ENCODE peak calls at places on chromosomes 3 and 15, in four cellular contexts. One of them, this sample, is unnamed.

GRCh38 chr3:64188810-64189560 is 36.3 kb downstream of the PRICKLE2 start:
- DNase-seq in activated T-cell treated with anti-CD3 and anti-CD28 coated beads for 1 hour: no peak
- DNase-seq in naive B cell: no peak
- DNase-seq in stimulated activated CD4-positive, alpha-beta T cell treated with anti-CD3 and anti-CD28 coated beads, Interleukin-2, amount 100 ng/mL, for 48 hours: no peak
- DNase-seq in this sample: peak

GRCh38 chr3:175898194-175898593 is 1039.1 kb downstream of the NAALADL2 start:
- DNase-seq in activated T-cell treated with anti-CD3 and anti-CD28 coated beads for 1 hour: no peak
- DNase-seq in naive B cell: no peak
- DNase-seq in stimulated activated CD4-positive, alpha-beta T cell treated with anti-CD3 and anti-CD28 coated beads, Interleukin-2, amount 100 ng/mL, for 48 hours: no peak
- DNase-seq in this sample: no peak

GRCh38 chr3:50269977-50270413 is 1.0 kb downstream of the SEMA3B start:
- DNase-seq in activated T-cell treated with anti-CD3 and anti-CD28 coated beads for 1 hour: no peak
- DNase-seq in naive B cell: no peak
- DNase-seq in stimulated activated CD4-positive, alpha-beta T cell treated with anti-CD3 and anti-CD28 coated beads, Interleukin-2, amount 100 ng/mL, for 48 hours: no peak
- DNase-seq in this sample: no peak

GRCh38 chr15:100726426-100727190 is 124.2 kb downstream of the ASB7 start:
- DNase-seq in activated T-cell treated with anti-CD3 and anti-CD28 coated beads for 1 hour: no peak
- DNase-seq in naive B cell: no peak
- DNase-seq in stimulated activated CD4-positive, alpha-beta T cell treated with anti-CD3 and anti-CD28 coated beads, Interleukin-2, amount 100 ng/mL, for 48 hours: no peak
- DNase-seq in this sample: no peak

GRCh38 chr3:138186216-138186615 is 885 bp upstream of the ARMC8 start:
- DNase-seq in activated T-cell treated with anti-CD3 and anti-CD28 coated beads for 1 hour: no peak
- DNase-seq in naive B cell: no peak
- DNase-seq in stimulated activated CD4-positive, alpha-beta T cell treated with anti-CD3 and anti-CD28 coated beads, Interleukin-2, amount 100 ng/mL, for 48 hours: no peak
- DNase-seq in this sample: peak

GRCh38 chr15:44427756-44428724 is 611 bp downstream of the CTDSPL2 start:
- DNase-seq in activated T-cell treated with anti-CD3 and anti-CD28 coated beads for 1 hour: no peak
- DNase-seq in naive B cell: peak
- DNase-seq in stimulated activated CD4-positive, alpha-beta T cell treated with anti-CD3 and anti-CD28 coated beads, Interleukin-2, amount 100 ng/mL, for 48 hours: no peak
- DNase-seq in this sample: peak

GRCh38 chr3:152469238-152470025 is 200.7 kb downstream of the MBNL1 start:
- DNase-seq in activated T-cell treated with anti-CD3 and anti-CD28 coated beads for 1 hour: no peak
- DNase-seq in naive B cell: no peak
- DNase-seq in stimulated activated CD4-positive, alpha-beta T cell treated with anti-CD3 and anti-CD28 coated beads, Interleukin-2, amount 100 ng/mL, for 48 hours: no peak
- DNase-seq in this sample: no peak

GRCh38 chr3:38829404-38829803 is 13.4 kb upstream of the SCN10A start:
- DNase-seq in activated T-cell treated with anti-CD3 and anti-CD28 coated beads for 1 hour: no peak
- DNase-seq in naive B cell: no peak
- DNase-seq in stimulated activated CD4-positive, alpha-beta T cell treated with anti-CD3 and anti-CD28 coated beads, Interleukin-2, amount 100 ng/mL, for 48 hours: no peak
- DNase-seq in this sample: peak

GRCh38 chr3:42691861-42692666 is 6.7 kb downstream of the KLHL40 start:
- DNase-seq in activated T-cell treated with anti-CD3 and anti-CD28 coated beads for 1 hour: no peak
- DNase-seq in naive B cell: no peak
- DNase-seq in stimulated activated CD4-positive, alpha-beta T cell treated with anti-CD3 and anti-CD28 coated beads, Interleukin-2, amount 100 ng/mL, for 48 hours: no peak
- DNase-seq in this sample: no peak